ENCODE peak calls at places on chromosomes 16 and 17, in six cellular contexts. One of them, this sample, is unnamed.

GRCh38 chr17:49403514-49404289 is 11.0 kb downstream of the PHB1 start:
- DNase-seq in ascending aorta: no peak
- DNase-seq in GM23338: no peak
- DNase-seq in GM04504: no peak
- DNase-seq in CD4-positive, alpha-beta T cell: no peak
- DNase-seq in stimulated activated CD4-positive, alpha-beta T cell treated with anti-CD3 and anti-CD28 coated beads, Interleukin-1b, Interleukin-23, amount 100 ng/mL, for 24 hours: no peak
- DNase-seq in this sample: no peak

GRCh38 chr17:49603720-49604119 is 28.0 kb downstream of the NXPH3 start:
- DNase-seq in stimulated activated CD4-positive, alpha-beta T cell treated with anti-CD3 and anti-CD28 coated beads, Interleukin-1b, Interleukin-23, amount 100 ng/mL, for 24 hours: no peak
- DNase-seq in GM23338: no peak
- DNase-seq in CD4-positive, alpha-beta T cell: no peak
- DNase-seq in ascending aorta: no peak
- DNase-seq in GM04504: no peak
- DNase-seq in this sample: no peak

GRCh38 chr17:77373298-77374169 is 232.8 kb downstream of the SEC14L1 start:
- DNase-seq in GM04504: no peak
- DNase-seq in GM23338: peak
- DNase-seq in CD4-positive, alpha-beta T cell: no peak
- DNase-seq in ascending aorta: no peak
- DNase-seq in stimulated activated CD4-positive, alpha-beta T cell treated with anti-CD3 and anti-CD28 coated beads, Interleukin-1b, Interleukin-23, amount 100 ng/mL, for 24 hours: no peak
- DNase-seq in this sample: no peak

GRCh38 chr17:73262676-73263642 is 1.3 kb upstream of the CPSF4L start:
- DNase-seq in stimulated activated CD4-positive, alpha-beta T cell treated with anti-CD3 and anti-CD28 coated beads, Interleukin-1b, Interleukin-23, amount 100 ng/mL, for 24 hours: no peak
- DNase-seq in GM23338: peak
- DNase-seq in ascending aorta: no peak
- DNase-seq in CD4-positive, alpha-beta T cell: no peak
- DNase-seq in GM04504: no peak
- DNase-seq in this sample: no peak

GRCh38 chr17:77882481-77883212 is 75.9 kb upstream of the TNRC6C start:
- DNase-seq in GM04504: no peak
- DNase-seq in CD4-positive, alpha-beta T cell: peak
- DNase-seq in GM23338: no peak
- DNase-seq in ascending aorta: peak
- DNase-seq in stimulated activated CD4-positive, alpha-beta T cell treated with anti-CD3 and anti-CD28 coated beads, Interleukin-1b, Interleukin-23, amount 100 ng/mL, for 24 hours: peak
- DNase-seq in this sample: no peak

GRCh38 chr16:6016530-6017184 is 919.1 kb upstream of the EEF2KMT start:
- DNase-seq in GM23338: peak
- DNase-seq in CD4-positive, alpha-beta T cell: no peak
- DNase-seq in ascending aorta: no peak
- DNase-seq in stimulated activated CD4-positive, alpha-beta T cell treated with anti-CD3 and anti-CD28 coated beads, Interleukin-1b, Interleukin-23, amount 100 ng/mL, for 24 hours: no peak
- DNase-seq in GM04504: no peak
- DNase-seq in this sample: no peak

GRCh38 chr16:29809850-29810698 is 1.9 kb upstream of the PRRT2 start:
- DNase-seq in CD4-positive, alpha-beta T cell: no peak
- DNase-seq in ascending aorta: no peak
- DNase-seq in GM04504: no peak
- DNase-seq in stimulated activated CD4-positive, alpha-beta T cell treated with anti-CD3 and anti-CD28 coated beads, Interleukin-1b, Interleukin-23, amount 100 ng/mL, for 24 hours: no peak
- DNase-seq in GM23338: peak
- DNase-seq in this sample: no peak

GRCh38 chr17:45980855-45981254 is 18.2 kb upstream of the STH start:
- DNase-seq in ascending aorta: no peak
- DNase-seq in GM04504: no peak
- DNase-seq in GM23338: no peak
- DNase-seq in stimulated activated CD4-positive, alpha-beta T cell treated with anti-CD3 and anti-CD28 coated beads, Interleukin-1b, Interleukin-23, amount 100 ng/mL, for 24 hours: no peak
- DNase-seq in CD4-positive, alpha-beta T cell: no peak
- DNase-seq in this sample: no peak

GRCh38 chr17:64781394-64781793 is 119.3 kb upstream of the SMURF2 start:
- DNase-seq in GM23338: peak
- DNase-seq in CD4-positive, alpha-beta T cell: peak
- DNase-seq in GM04504: no peak
- DNase-seq in stimulated activated CD4-positive, alpha-beta T cell treated with anti-CD3 and anti-CD28 coated beads, Interleukin-1b, Interleukin-23, amount 100 ng/mL, for 24 hours: no peak
- DNase-seq in ascending aorta: no peak
- DNase-seq in this sample: no peak

GRCh38 chr16:15887283-15887682 is 1.1 kb downstream of the CEP20 start:
- DNase-seq in GM04504: no peak
- DNase-seq in CD4-positive, alpha-beta T cell: no peak
- DNase-seq in GM23338: no peak
- DNase-seq in stimulated activated CD4-positive, alpha-beta T cell treated with anti-CD3 and anti-CD28 coated beads, Interleukin-1b, Interleukin-23, amount 100 ng/mL, for 24 hours: no peak
- DNase-seq in ascending aorta: no peak
- DNase-seq in this sample: no peak

GRCh38 chr17:67109111-67109510 is 64.8 kb downstream of the CACNG1 start:
- DNase-seq in GM23338: no peak
- DNase-seq in GM04504: no peak
- DNase-seq in stimulated activated CD4-positive, alpha-beta T cell treated with anti-CD3 and anti-CD28 coated beads, Interleukin-1b, Interleukin-23, amount 100 ng/mL, for 24 hours: no peak
- DNase-seq in ascending aorta: no peak
- DNase-seq in CD4-positive, alpha-beta T cell: no peak
- DNase-seq in this sample: no peak

GRCh38 chr16:88703486-88704309 is 2.5 kb downstream of the RNF166 start:
- DNase-seq in GM23338: no peak
- DNase-seq in ascending aorta: no peak
- DNase-seq in stimulated activated CD4-positive, alpha-beta T cell treated with anti-CD3 and anti-CD28 coated beads, Interleukin-1b, Interleukin-23, amount 100 ng/mL, for 24 hours: no peak
- DNase-seq in GM04504: no peak
- DNase-seq in CD4-positive, alpha-beta T cell: peak
- DNase-seq in this sample: no peak

GRCh38 chr16:66304151-66304550 is 62.3 kb upstream of the CDH5 start:
- DNase-seq in CD4-positive, alpha-beta T cell: no peak
- DNase-seq in GM04504: no peak
- DNase-seq in ascending aorta: no peak
- DNase-seq in stimulated activated CD4-positive, alpha-beta T cell treated with anti-CD3 and anti-CD28 coated beads, Interleukin-1b, Interleukin-23, amount 100 ng/mL, for 24 hours: no peak
- DNase-seq in GM23338: no peak
- DNase-seq in this sample: no peak

GRCh38 chr16:1102921-1103648 is 7.0 kb upstream of the C1QTNF8 start:
- DNase-seq in ascending aorta: no peak
- DNase-seq in GM23338: peak
- DNase-seq in CD4-positive, alpha-beta T cell: peak
- DNase-seq in stimulated activated CD4-positive, alpha-beta T cell treated with anti-CD3 and anti-CD28 coated beads, Interleukin-1b, Interleukin-23, amount 100 ng/mL, for 24 hours: peak
- DNase-seq in GM04504: no peak
- DNase-seq in this sample: no peak